ENCODE peak calls at places on chromosomes 7 and 10, in four cellular contexts. One of them, this sample, is unnamed. For H3K4me1 and H3K36me3, the result is how much of the 10 kb centered on the place peaks cover.

GRCh38 chr10:58952747-58953466 is 223.5 kb upstream of the PHYHIPL start:
- DNase-seq in heart left ventricle: peak
- DNase-seq in astrocyte: peak
- DNase-seq in H1: no peak
- DNase-seq in this sample: peak

GRCh38 chr10:100222529-100222928 is 6.9 kb downstream of the CHUK start:
- DNase-seq in astrocyte: no peak
- DNase-seq in heart left ventricle: no peak
- DNase-seq in H1: no peak
- DNase-seq in this sample: no peak

GRCh38 chr7:21142081-21142480 is 285.8 kb upstream of the SP4 start:
- DNase-seq in H1: no peak
- DNase-seq in heart left ventricle: no peak
- DNase-seq in astrocyte: no peak
- DNase-seq in this sample: no peak

GRCh38 chr7:16838386-16838785 is 33.6 kb upstream of the AGR2 start:
- DNase-seq in H1: no peak
- DNase-seq in heart left ventricle: no peak
- DNase-seq in astrocyte: peak
- DNase-seq in this sample: no peak

GRCh38 chr10:102738692-102739121 is 5.0 kb upstream of the WBP1L start:
- DNase-seq in astrocyte: no peak
- DNase-seq in heart left ventricle: no peak
- DNase-seq in H1: no peak
- DNase-seq in this sample: no peak

GRCh38 chr7:2804227-2804763 is 39.8 kb downstream of the GNA12 start:
- DNase-seq in H1: no peak
- DNase-seq in heart left ventricle: no peak
- DNase-seq in astrocyte: no peak
- DNase-seq in this sample: no peak

GRCh38 chr7:24637706-24638105 is 64.5 kb downstream of the PALS2 start:
- DNase-seq in H1: no peak
- DNase-seq in heart left ventricle: no peak
- DNase-seq in astrocyte: no peak
- DNase-seq in this sample: no peak

GRCh38 chr7:4683884-4684565 is 1.9 kb downstream of the FOXK1 start:
- DNase-seq in heart left ventricle: peak
- DNase-seq in H1: no peak
- DNase-seq in astrocyte: peak
- DNase-seq in this sample: peak

GRCh38 chr7:75737856-75738603 is 711 bp downstream of the HIP1 start:
- DNase-seq in astrocyte: no peak
- DNase-seq in H1: no peak
- DNase-seq in heart left ventricle: peak
- DNase-seq in this sample: no peak

GRCh38 chr7:1269336-1269890 is 36.7 kb downstream of the UNCX start:
- DNase-seq in astrocyte: no peak
- DNase-seq in H1: no peak
- DNase-seq in heart left ventricle: no peak
- DNase-seq in this sample: no peak

GRCh38 chr10:122246830-122247520 is 24.1 kb upstream of the BTBD16 start:
- DNase-seq in astrocyte: no peak
- DNase-seq in heart left ventricle: no peak
- DNase-seq in H1: no peak
- DNase-seq in this sample: no peak

GRCh38 chr7:25124485-25125136 is 449 bp downstream of the CYCS start:
- DNase-seq in heart left ventricle: no peak
- DNase-seq in H1: no peak
- DNase-seq in astrocyte: peak
- DNase-seq in this sample: no peak

GRCh38 chr7:51058764-51059163 is 257.8 kb downstream of the COBL start:
- DNase-seq in heart left ventricle: no peak
- DNase-seq in H1: no peak
- DNase-seq in astrocyte: no peak
- DNase-seq in this sample: no peak

GRCh38 chr10:124733566-124734245 is 10.5 kb downstream of the FAM53B start:
- DNase-seq in astrocyte: no peak
- DNase-seq in heart left ventricle: no peak
- DNase-seq in H1: no peak
- DNase-seq in this sample: no peak

GRCh38 chr10:100969175-100970075 is at the start of gene SEMA4G:
- DNase-seq in H1: peak
- DNase-seq in heart left ventricle: peak
- DNase-seq in astrocyte: no peak
- DNase-seq in this sample: peak

GRCh38 chr10:38093816-38094157 is 350 bp upstream of the ZNF37A start:
- DNase-seq in astrocyte: peak
- DNase-seq in heart left ventricle: no peak
- DNase-seq in H1: no peak
- DNase-seq in this sample: no peak

GRCh38 chr10:28508304-28508925 is 24.5 kb upstream of the WAC start:
- DNase-seq in heart left ventricle: no peak
- DNase-seq in H1: no peak
- DNase-seq in astrocyte: no peak
- DNase-seq in this sample: no peak

GRCh38 chr10:79358811-79359210 is 11.5 kb downstream of the PPIF start:
- DNase-seq in astrocyte: no peak
- DNase-seq in heart left ventricle: no peak
- DNase-seq in H1: no peak
- DNase-seq in this sample: no peak

GRCh38 chr7:57203161-57203791 is 71.0 kb upstream of the ZNF479 start:
- DNase-seq in H1: no peak
- DNase-seq in astrocyte: no peak
- DNase-seq in heart left ventricle: no peak
- DNase-seq in this sample: no peak

GRCh38 chr10:16470747-16471146 is 33.9 kb downstream of the PTER start:
- DNase-seq in astrocyte: no peak
- DNase-seq in heart left ventricle: no peak
- DNase-seq in H1: no peak
- DNase-seq in this sample: no peak

GRCh38 chr10:79162861-79163662 is 94.3 kb downstream of the ZMIZ1 start:
- DNase-seq in astrocyte: no peak
- DNase-seq in H1: no peak
- DNase-seq in heart left ventricle: no peak
- DNase-seq in this sample: no peak

GRCh38 chr7:24828871-24829661 is 71.8 kb upstream of the GSDME start:
- DNase-seq in H1: no peak
- DNase-seq in astrocyte: peak
- DNase-seq in heart left ventricle: no peak
- DNase-seq in this sample: no peak

DNA sequence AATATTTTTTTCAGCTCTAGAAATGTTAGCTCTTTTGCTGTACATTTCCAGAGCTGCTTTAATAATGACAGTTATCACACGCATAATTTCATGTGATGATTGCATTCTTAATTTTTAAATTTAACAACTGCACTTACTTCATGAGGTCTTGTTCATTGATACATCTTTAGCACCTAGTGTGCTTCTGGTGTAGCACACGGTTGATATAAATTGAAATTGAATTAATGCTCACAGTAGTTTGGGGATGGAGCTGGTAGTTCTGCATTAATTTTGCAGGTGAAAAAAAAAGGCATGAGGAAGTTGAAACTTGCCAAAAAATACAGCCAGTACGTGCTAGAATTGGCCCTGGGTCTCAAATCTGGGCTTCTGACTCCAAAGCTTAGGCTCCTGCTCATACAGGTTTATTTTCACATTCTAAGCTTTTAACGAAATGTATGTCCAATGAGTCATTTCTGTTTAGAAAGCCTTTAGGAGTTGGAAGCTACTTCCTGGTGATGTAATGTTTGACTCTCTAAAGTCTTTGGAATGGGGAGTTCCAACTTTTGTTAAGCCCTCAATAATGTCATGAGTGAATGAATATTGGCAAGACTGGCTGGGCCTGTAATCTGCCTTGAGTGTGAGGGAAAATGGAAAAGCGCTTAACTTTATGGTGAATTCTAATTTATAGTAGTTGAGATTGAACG is 62.5 kb downstream of the DAGLB start:
- DNase-seq in astrocyte: peak
- DNase-seq in heart left ventricle: no peak
- DNase-seq in H1: no peak
- DNase-seq in this sample: no peak
- H3K4me1 ChIP-seq in astrocyte: under half
- H3K4me1 ChIP-seq in heart left ventricle: half or more
- H3K4me1 ChIP-seq in H1: under half
- H3K4me1 ChIP-seq in this sample: under half

DNA sequence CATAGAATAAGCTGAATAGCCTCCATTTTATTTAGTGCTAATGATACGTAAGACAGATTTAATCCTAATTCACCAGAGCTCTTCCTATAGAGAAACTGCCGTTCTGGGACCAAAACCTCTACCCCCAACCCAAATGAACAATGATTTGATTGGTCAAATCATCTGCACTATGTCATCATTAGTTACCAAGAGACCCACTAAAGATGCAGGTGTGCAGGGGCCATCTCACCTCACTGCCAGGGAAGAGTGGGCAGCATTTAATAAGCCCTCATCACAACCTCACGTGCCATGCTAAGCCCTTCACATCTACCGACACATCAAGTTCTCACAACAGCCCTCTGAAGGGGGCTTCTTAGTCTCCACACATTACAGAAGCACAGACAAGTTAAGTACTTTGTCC is 87.0 kb downstream of the VIPR2 start:
- DNase-seq in heart left ventricle: no peak
- DNase-seq in astrocyte: no peak
- DNase-seq in H1: no peak
- DNase-seq in this sample: no peak
- H3K36me3 ChIP-seq in heart left ventricle: under half
- H3K36me3 ChIP-seq in astrocyte: under half
- H3K36me3 ChIP-seq in H1: under half
- H3K36me3 ChIP-seq in this sample: under half

GRCh38 chr10:111107023-111107422 is 30.2 kb downstream of the ADRA2A start:
- DNase-seq in astrocyte: no peak
- DNase-seq in H1: no peak
- DNase-seq in heart left ventricle: no peak
- DNase-seq in this sample: no peak
- TF ChIP-seq CTCF in astrocyte: no peak
- TF ChIP-seq CTCF in H1: peak
- TF ChIP-seq CTCF in heart left ventricle: no peak
- TF ChIP-seq CTCF in this sample: peak

DNA sequence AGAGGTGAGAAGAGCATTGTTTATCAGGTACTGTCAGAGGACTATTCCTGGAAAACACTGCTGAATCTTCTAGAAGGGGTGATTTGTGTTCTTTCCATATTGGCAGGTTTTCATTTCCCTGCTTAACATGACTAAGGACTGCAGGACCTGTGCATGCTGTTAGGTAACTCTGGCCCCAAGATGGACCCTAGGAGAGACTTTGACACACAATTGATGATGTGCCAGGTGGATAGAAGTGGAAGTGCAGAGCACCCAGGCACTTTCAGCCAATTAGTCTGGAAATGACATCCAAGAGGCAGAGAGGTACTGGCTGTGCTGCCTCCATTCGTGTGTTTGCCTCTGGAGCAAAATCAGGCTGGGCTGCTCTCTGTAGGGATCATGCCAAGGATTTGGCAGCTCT is 496.3 kb upstream of the GALNT17 start:
- DNase-seq in heart left ventricle: no peak
- DNase-seq in H1: no peak
- DNase-seq in astrocyte: no peak
- DNase-seq in this sample: no peak
- H3K4me1 ChIP-seq in heart left ventricle: under half
- H3K4me1 ChIP-seq in H1: under half
- H3K4me1 ChIP-seq in astrocyte: under half
- H3K4me1 ChIP-seq in this sample: under half

GRCh38 chr7:151040616-151041375 is 7.5 kb upstream of the ASIC3 start:
- DNase-seq in H1: no peak
- DNase-seq in astrocyte: no peak
- DNase-seq in heart left ventricle: no peak
- DNase-seq in this sample: no peak
- H3K36me3 ChIP-seq in H1: under half
- H3K36me3 ChIP-seq in astrocyte: under half
- H3K36me3 ChIP-seq in heart left ventricle: half or more
- H3K36me3 ChIP-seq in this sample: under half

DNA sequence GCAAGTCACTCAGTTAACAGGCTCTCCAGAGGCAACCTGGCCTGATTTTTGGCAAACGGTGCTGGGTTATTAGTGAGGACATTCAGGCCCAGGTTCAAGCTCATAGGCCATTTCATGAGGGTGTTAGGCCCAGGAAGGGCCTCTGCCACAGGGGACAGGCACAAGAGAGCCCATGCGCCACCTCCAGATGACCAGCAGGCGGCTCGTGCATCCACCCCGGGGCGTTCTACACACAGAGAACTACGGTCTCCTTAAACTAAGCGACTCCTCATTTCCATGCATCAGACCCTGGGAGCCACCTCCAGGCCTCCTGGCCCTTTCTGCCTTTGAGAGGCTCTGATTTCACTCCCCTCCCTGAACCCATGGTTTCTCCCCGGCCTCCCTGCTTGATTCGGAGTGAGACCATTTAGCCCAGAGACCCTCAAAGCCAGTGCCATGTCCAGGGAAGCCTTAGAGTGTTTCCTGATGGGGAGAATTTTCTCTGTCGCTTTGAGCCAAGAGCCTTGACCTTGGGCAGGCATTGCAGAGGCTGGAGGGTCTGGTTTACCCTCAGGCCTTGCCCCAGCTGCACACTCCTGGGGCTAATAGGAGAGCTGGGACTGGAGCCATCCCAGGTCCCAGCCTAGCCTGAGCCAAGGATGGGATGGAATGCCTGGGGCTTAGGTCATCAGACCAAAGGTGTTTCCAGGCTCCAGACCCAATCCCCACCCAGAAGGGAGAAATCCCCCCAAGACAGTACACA is 188.0 kb downstream of the GRID1 start:
- DNase-seq in heart left ventricle: no peak
- DNase-seq in astrocyte: no peak
- DNase-seq in H1: peak
- DNase-seq in this sample: peak
- TF ChIP-seq CTCF in heart left ventricle: peak
- TF ChIP-seq CTCF in astrocyte: peak
- TF ChIP-seq CTCF in H1: peak
- TF ChIP-seq CTCF in this sample: peak

GRCh38 chr10:15167411-15168295 is 840 bp downstream of the NMT2 start:
- DNase-seq in astrocyte: peak
- DNase-seq in H1: no peak
- DNase-seq in heart left ventricle: peak
- DNase-seq in this sample: peak
- H3K4me1 ChIP-seq in astrocyte: under half
- H3K4me1 ChIP-seq in H1: under half
- H3K4me1 ChIP-seq in heart left ventricle: under half
- H3K4me1 ChIP-seq in this sample: under half

GRCh38 chr10:96560489-96560888 is 26.3 kb downstream of the TM9SF3 start:
- DNase-seq in H1: no peak
- DNase-seq in astrocyte: no peak
- DNase-seq in heart left ventricle: no peak
- DNase-seq in this sample: no peak
- H3K36me3 ChIP-seq in H1: under half
- H3K36me3 ChIP-seq in astrocyte: under half
- H3K36me3 ChIP-seq in heart left ventricle: half or more
- H3K36me3 ChIP-seq in this sample: under half